ENCODE peak calls at places on chromosomes 13 and 19, in seven cellular contexts. X is mesendoderm, T is H9, L is H1, U is IMR-90, K is mesenchymal stem cell, S is trophoblast cell. G is an unnamed sample.

GRCh38 chr19:1015782-1016646 is 4.9 kb downstream of the TMEM259 start:
- DNase-seq in S (no peak), L (no peak), T (no peak), K (no peak), X (peak), U (no peak), G (no peak)

GRCh38 chr13:97289514-97290298 is 67.6 kb downstream of the MBNL2 start:
- DNase-seq in U (no peak), T (no peak), L (no peak), X (no peak), S (no peak), K (no peak), G (no peak)

GRCh38 chr19:10788146-10788545 is 47.9 kb downstream of the TMED1 start:
- DNase-seq in X (no peak), U (no peak), K (no peak), T (no peak), L (no peak), S (no peak), G (no peak)

GRCh38 chr19:51994048-51994644 is 7.5 kb upstream of the ZNF350 start:
- DNase-seq in X (peak), K (peak), U (no peak), T (no peak), S (no peak), L (no peak), G (no peak)

GRCh38 chr19:43779820-43780219 is 953 bp downstream of the KCNN4 start:
- DNase-seq in X (no peak), L (no peak), S (no peak), U (no peak), T (no peak), K (no peak), G (no peak)

GRCh38 chr19:33377586-33378475 is 4.3 kb downstream of the CEBPG start:
- DNase-seq in U (no peak), T (no peak), S (peak), K (peak), L (no peak), X (no peak), G (no peak)

GRCh38 chr19:55345818-55346724 is 6.4 kb downstream of the KMT5C start:
- DNase-seq in U (no peak), K (no peak), L (no peak), T (no peak), S (no peak), X (no peak), G (no peak)

GRCh38 chr19:31639306-31639705 is 290.1 kb upstream of the TSHZ3 start:
- DNase-seq in T (no peak), X (no peak), K (peak), S (no peak), L (no peak), U (peak), G (no peak)

GRCh38 chr19:9981406-9982260 is 28.7 kb downstream of the COL5A3 start:
- DNase-seq in S (no peak), L (no peak), X (no peak), K (no peak), T (no peak), U (no peak), G (no peak)

GRCh38 chr13:114035583-114036501 is 62.0 kb upstream of the C13orf46 start:
- DNase-seq in X (no peak), T (no peak), L (no peak), K (no peak), S (no peak), U (peak), G (no peak)

GRCh38 chr19:7391218-7391670 is 42.5 kb downstream of the ARHGEF18 start:
- DNase-seq in X (no peak), T (no peak), S (peak), L (no peak), U (peak), K (peak), G (no peak)

GRCh38 chr19:17328517-17329060 is 6.1 kb downstream of the ANO8 start:
- DNase-seq in K (no peak), T (no peak), U (no peak), L (no peak), S (no peak), X (no peak), G (no peak)

GRCh38 chr19:55031178-55031577 is 6.9 kb downstream of the GP6 start:
- DNase-seq in K (no peak), T (no peak), L (no peak), S (no peak), U (no peak), X (no peak), G (no peak)

GRCh38 chr13:26785845-26786630 is 25.5 kb upstream of the GPR12 start:
- DNase-seq in X (peak), U (no peak), T (peak), L (no peak), S (peak), K (no peak), G (no peak)

GRCh38 chr13:105135852-105136251 is 1399.6 kb downstream of the EFNB2 start:
- DNase-seq in K (no peak), S (no peak), X (no peak), L (no peak), T (no peak), U (no peak), G (no peak)

GRCh38 chr19:1251233-1251502 is 2.8 kb downstream of the MIDN start:
- DNase-seq in U (peak), T (no peak), S (peak), X (peak), K (peak), L (no peak), G (no peak)

GRCh38 chr19:35712529-35712909 is 5.3 kb upstream of the KMT2B start:
- DNase-seq in K (no peak), L (no peak), S (no peak), X (no peak), U (no peak), T (no peak), G (no peak)

GRCh38 chr13:67200605-67201004 is 29.5 kb downstream of the PCDH9 start:
- DNase-seq in S (no peak), U (no peak), X (no peak), T (no peak), L (no peak), K (no peak), G (no peak)

GRCh38 chr19:35868823-35869326 is 501 bp downstream of the APLP1 start:
- DNase-seq in L (no peak), K (peak), X (no peak), T (no peak), U (no peak), S (no peak), G (no peak)

GRCh38 chr19:41879080-41879479 is 2.0 kb downstream of the CD79A start:
- DNase-seq in T (no peak), S (no peak), U (no peak), K (no peak), X (no peak), L (no peak), G (no peak)

GRCh38 chr19:41876847-41877489 is at the start of gene CD79A:
- DNase-seq in U (no peak), T (no peak), L (no peak), S (no peak), K (no peak), X (no peak), G (no peak)

GRCh38 chr19:41877490-41877876 is 404 bp downstream of the CD79A start:
- DNase-seq in S (no peak), T (no peak), K (no peak), X (no peak), L (no peak), U (no peak), G (no peak)

GRCh38 chr19:41879670-41880328 is 2.7 kb downstream of the CD79A start:
- DNase-seq in U (no peak), K (no peak), T (no peak), S (no peak), X (no peak), L (no peak), G (no peak)

DNA sequence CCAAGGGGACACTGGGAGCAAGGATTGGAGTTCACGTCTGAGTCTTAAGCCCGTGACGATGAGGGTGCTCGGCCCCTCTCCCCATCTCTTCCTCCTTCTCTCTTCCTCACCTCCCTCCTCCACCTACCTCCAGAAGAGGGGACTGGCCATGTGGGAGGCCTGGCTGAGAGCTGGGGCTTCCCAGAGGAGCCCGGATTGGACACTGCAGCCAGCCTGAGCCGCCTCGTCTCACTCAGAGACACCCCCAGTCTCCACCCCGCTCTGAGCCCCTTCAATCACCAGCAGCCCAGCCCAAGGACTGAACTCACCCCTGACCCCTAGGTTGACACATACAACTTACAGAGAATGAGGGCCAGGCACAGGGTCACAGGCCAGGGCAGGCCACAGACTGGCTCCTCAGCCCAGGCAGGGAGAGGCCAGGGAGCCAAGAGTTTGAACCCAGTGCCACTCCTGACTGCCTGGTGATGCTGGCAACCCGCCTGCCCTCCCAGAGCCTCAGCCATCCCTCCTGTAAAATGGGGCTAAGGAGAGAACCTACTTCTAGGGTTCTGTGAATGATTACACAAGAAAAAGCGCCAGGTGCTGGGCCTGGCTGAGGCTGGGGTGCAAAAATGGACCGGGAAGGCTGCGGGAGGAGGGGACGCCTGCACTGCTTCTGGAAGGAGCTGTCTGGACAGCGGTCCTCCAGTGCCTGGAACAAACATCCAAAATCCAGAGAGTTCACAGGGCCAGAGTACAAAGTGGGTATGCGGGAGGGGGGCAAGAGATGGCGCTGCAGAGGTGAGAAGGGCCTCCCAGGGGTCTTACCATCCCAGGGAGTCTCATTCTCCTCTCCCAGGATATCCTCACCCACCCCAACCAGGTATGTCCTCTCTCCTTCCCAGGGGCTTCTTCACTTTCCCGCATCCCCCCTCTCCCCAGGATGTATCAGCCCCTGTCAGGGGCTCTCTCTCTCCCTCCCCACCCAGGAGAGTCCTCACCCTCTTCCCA is 1.1 kb downstream of the CD79A start:
- DNase-seq in X (no peak), L (no peak), T (no peak), S (no peak), K (no peak), U (no peak), G (no peak)
- H2AK5ac ChIP-seq in X (no peak), L (peak), T (no peak), S (no peak), K (no peak), U (no peak), G (peak)

GRCh38 chr13:100636004-100636403 is 38.6 kb downstream of the TMTC4 start:
- DNase-seq in X (no peak), S (no peak), T (no peak), K (no peak), U (no peak), L (no peak), G (no peak)

GRCh38 chr13:100634686-100635085 is 39.9 kb downstream of the TMTC4 start:
- DNase-seq in S (no peak), K (no peak), T (no peak), U (no peak), L (no peak), X (no peak), G (no peak)

GRCh38 chr13:100636441-100636840 is 38.2 kb downstream of the TMTC4 start:
- DNase-seq in U (no peak), L (no peak), S (no peak), K (no peak), X (no peak), T (no peak), G (no peak)

GRCh38 chr13:100633461-100633860 is 41.1 kb downstream of the TMTC4 start:
- DNase-seq in T (no peak), U (peak), S (peak), K (peak), X (no peak), L (no peak), G (no peak)

DNA sequence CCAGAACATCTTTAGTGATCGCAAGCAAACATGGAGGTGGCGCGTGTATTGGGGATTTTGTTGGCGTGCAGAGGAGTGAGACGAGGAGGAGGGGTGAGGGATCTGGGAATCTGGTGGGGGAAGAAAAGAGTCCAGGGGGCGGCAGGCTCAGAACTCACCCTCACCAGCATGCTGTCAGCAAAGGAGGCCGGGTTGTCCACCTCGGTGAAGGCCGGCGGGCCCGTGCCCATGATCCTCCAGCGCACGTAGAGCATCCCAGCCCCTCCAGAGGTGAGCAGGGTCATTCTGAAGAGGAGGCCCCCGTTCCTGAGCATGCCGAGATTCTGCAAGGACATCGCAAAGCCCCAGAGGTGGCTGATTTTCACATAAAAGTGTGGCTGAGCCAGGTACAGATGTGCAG is 37.2 kb downstream of the TMTC4 start:
- DNase-seq in S (no peak), K (no peak), L (no peak), X (no peak), T (no peak), U (no peak), G (no peak)
- H3K4me2 ChIP-seq in S (no peak), K (no peak), L (no peak), X (no peak), T (no peak), U (no peak), G (no peak)

DNA sequence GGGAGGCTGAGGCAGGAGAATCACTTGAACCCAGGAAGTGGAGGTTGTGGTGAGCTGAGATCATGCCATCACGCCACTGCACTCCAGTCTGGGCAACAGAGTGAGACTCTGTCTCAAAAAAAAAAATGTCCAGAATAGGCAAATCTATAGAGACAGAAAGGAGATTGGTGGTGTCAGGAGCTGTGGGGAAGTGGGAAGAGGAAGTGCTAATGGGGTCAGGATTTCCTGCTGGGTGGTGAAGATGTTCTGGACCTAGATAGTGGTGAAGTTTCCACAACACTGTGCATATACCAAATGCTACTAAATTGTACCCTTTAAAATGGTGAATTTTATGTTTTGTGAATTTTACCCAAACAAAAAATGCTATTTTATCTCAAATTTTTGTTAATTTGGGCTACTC is 7.6 kb upstream of the CYP4F3 start:
- DNase-seq in X (no peak), U (no peak), S (no peak), K (no peak), L (no peak), T (no peak), G (no peak)
- H3K18ac ChIP-seq in X (no peak), U (no peak), S (no peak), K (no peak), L (no peak), T (no peak), G (no peak)

DNA sequence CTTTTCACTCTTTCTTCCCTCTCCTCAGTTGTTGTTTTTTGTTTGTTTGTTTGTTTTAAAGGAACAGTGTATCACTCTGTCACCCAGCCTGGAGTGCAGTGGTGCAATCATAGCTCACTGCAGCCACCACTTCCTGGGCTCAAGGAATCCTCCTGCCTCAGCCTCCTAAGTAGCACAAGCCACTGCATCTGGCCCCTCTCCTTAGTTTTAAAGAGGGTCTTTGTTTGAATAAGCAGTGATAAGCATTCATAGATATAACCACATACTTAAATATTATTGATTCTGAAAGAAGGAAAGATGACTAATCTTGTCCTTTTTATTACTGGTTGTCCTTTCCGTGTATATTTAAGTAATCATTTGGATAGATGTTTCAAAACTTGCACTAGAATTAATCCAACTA is 26.7 kb downstream of the ERCC5 start:
- DNase-seq in X (no peak), U (no peak), L (no peak), T (no peak), K (no peak), S (no peak), G (no peak)
- H2AK5ac ChIP-seq in X (no peak), U (no peak), L (no peak), T (no peak), K (no peak), S (no peak), G (no peak)